ENCODE peak calls at places on chromosomes 6 and 20, in four cellular contexts. I, Q, H and K are unnamed samples.
A peak's percentile ranks its signal among the peaks of the same experiment; 100 is the strongest.

GRCh38 chr6:3782876-3783832 is 31.6 kb upstream of the PXDC1 start:
- DNase-seq in I (no peak), Q (no peak), H (no peak), K (no peak)

GRCh38 chr6:92460133-92460532 is 959.2 kb downstream of the EPHA7 start:
- DNase-seq in I (no peak), Q (no peak), H (no peak), K (no peak)

GRCh38 chr20:37259865-37260264 is 1.7 kb downstream of the GHRH start:
- DNase-seq in I (no peak), Q (no peak), H (no peak), K (no peak)

GRCh38 chr20:48398506-48399449 is 429.0 kb downstream of the PREX1 start:
- DNase-seq in I (peak; percentile 18), Q (no peak), H (no peak), K (no peak)

GRCh38 chr6:37819802-37820712 is 530 bp downstream of the ZFAND3 start:
- DNase-seq in I (peak; percentile 71), Q (no peak), H (peak; percentile 34), K (peak; percentile 38)

GRCh38 chr6:126955621-126956020 is 162.8 kb upstream of the RSPO3 start:
- DNase-seq in I (no peak), Q (no peak), H (no peak), K (no peak)

GRCh38 chr20:4109587-4109986 is 94.2 kb upstream of the RNF24 start:
- DNase-seq in I (no peak), Q (no peak), H (no peak), K (no peak)

GRCh38 chr6:40417031-40417430 is 170.1 kb downstream of the LRFN2 start:
- DNase-seq in I (peak; percentile 23), Q (no peak), H (no peak), K (no peak)

GRCh38 chr20:18983796-18984195 is 170.2 kb downstream of the SCP2D1 start:
- DNase-seq in I (no peak), Q (no peak), H (no peak), K (no peak)

GRCh38 chr6:8279094-8279805 is 156.1 kb downstream of the SLC35B3 start:
- DNase-seq in I (no peak), Q (no peak), H (no peak), K (no peak)

GRCh38 chr20:22830138-22830537 is 205.0 kb upstream of the SSTR4 start:
- DNase-seq in I (no peak), Q (no peak), H (no peak), K (no peak)

GRCh38 chr6:129659590-129660345 is 50.2 kb downstream of the ARHGAP18 start:
- DNase-seq in I (peak; percentile 44), Q (no peak), H (no peak), K (no peak)

GRCh38 chr20:62513991-62514390 is 38.2 kb upstream of the GATA5 start:
- DNase-seq in I (no peak), Q (no peak), H (no peak), K (no peak)

GRCh38 chr6:130933712-130934200 is 106.5 kb downstream of the SMLR1 start:
- DNase-seq in I (no peak), Q (no peak), H (no peak), K (no peak)

GRCh38 chr6:84635081-84635745 is 129.2 kb downstream of the TBX18 start:
- DNase-seq in I (no peak), Q (no peak), H (no peak), K (no peak)

GRCh38 chr20:53510704-53511103 is 82.9 kb downstream of the ZNF217 start:
- DNase-seq in I (no peak), Q (no peak), H (no peak), K (no peak)

GRCh38 chr6:147227770-147228320 is 23.6 kb downstream of the STXBP5 start:
- DNase-seq in I (no peak), Q (no peak), H (no peak), K (no peak)

GRCh38 chr20:10490706-10491105 is 55.6 kb downstream of the SLX4IP start:
- DNase-seq in I (no peak), Q (no peak), H (no peak), K (no peak)

GRCh38 chr6:53582963-53583362 is 38.1 kb upstream of the GCLC start:
- DNase-seq in I (no peak), Q (no peak), H (no peak), K (no peak)

GRCh38 chr20:16069416-16070010 is 503.7 kb downstream of the KIF16B start:
- DNase-seq in I (no peak), Q (no peak), H (no peak), K (peak; percentile 22)

GRCh38 chr6:18204691-18205090 is 49.5 kb downstream of the KDM1B start:
- DNase-seq in I (no peak), Q (no peak), H (no peak), K (no peak)

GRCh38 chr6:166540631-166541331 is 45.7 kb downstream of the RAMACL start:
- DNase-seq in I (peak; percentile 54), Q (no peak), H (peak; percentile 31), K (peak; percentile 85)

GRCh38 chr6:117465691-117466090 is 16.8 kb upstream of the DCBLD1 start:
- DNase-seq in I (no peak), Q (no peak), H (no peak), K (no peak)

GRCh38 chr20:62602550-62602949 is 39.8 kb upstream of the SLCO4A1 start:
- DNase-seq in I (no peak), Q (no peak), H (no peak), K (no peak)

GRCh38 chr6:136550045-136550329 is 235 bp downstream of the MAP7 start:
- DNase-seq in I (no peak), Q (no peak), H (no peak), K (peak; percentile 78)

GRCh38 chr6:71473908-71474307 is 185.3 kb downstream of the OGFRL1 start:
- DNase-seq in I (peak; percentile 35), Q (no peak), H (no peak), K (no peak)

GRCh38 chr6:6825986-6826901 is 237.7 kb downstream of the LY86 start:
- DNase-seq in I (peak; percentile 60), Q (no peak), H (peak; percentile 35), K (peak; percentile 60)

GRCh38 chr6:169252805-169253189 is 849 bp downstream of the THBS2 start:
- DNase-seq in I (no peak), Q (no peak), H (no peak), K (no peak)

GRCh38 chr20:35739294-35740163 is 2.5 kb downstream of the RBM39 start:
- DNase-seq in I (no peak), Q (no peak), H (no peak), K (peak; percentile 20)

GRCh38 chr6:19811397-19812079 is 25.6 kb upstream of the ID4 start:
- DNase-seq in I (no peak), Q (no peak), H (no peak), K (no peak)

GRCh38 chr6:105041880-105042279 is 85.0 kb downstream of the LIN28B start:
- DNase-seq in I (no peak), Q (no peak), H (no peak), K (no peak)

GRCh38 chr20:2745936-2746635 is 53.5 kb downstream of the EBF4 start:
- DNase-seq in I (no peak), Q (no peak), H (no peak), K (no peak)

GRCh38 chr6:69581576-69581975 is 215.2 kb downstream of the LMBRD1 start:
- DNase-seq in I (no peak), Q (no peak), H (no peak), K (no peak)

GRCh38 chr6:98769546-98769945 is 64.8 kb upstream of the POU3F2 start:
- DNase-seq in I (no peak), Q (no peak), H (no peak), K (no peak)

GRCh38 chr6:3026811-3027626 is 27.3 kb downstream of the NQO2 start:
- DNase-seq in I (peak; percentile 16), Q (no peak), H (peak; percentile 59), K (peak; percentile 88)

GRCh38 chr20:24813080-24813479 is 136.0 kb upstream of the CST7 start:
- DNase-seq in I (no peak), Q (peak; percentile 55), H (no peak), K (no peak)

GRCh38 chr6:108227290-108227689 is 33.5 kb downstream of the SNX3 start:
- DNase-seq in I (no peak), Q (no peak), H (no peak), K (no peak)

GRCh38 chr6:149831380-149831820 is 32.8 kb downstream of the LRP11 start:
- DNase-seq in I (no peak), Q (no peak), H (no peak), K (no peak)

DNA sequence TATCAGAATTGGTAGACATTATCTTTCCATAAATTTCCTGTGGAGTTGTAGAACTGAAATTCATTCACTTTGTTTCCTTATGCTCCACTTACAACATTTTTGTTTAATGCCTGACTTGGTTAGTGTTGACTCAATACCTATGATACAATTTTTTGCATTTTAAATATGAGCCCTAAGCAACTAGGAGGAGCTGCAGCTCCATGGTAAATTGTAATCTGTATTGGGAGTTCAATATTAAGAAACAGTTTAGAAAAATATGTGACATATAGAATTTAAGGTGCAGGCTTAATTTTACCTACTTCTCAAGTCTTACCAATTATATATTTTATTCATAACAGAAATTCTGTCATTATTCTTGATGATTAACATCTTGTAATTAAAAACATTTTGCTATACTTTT is 868.3 kb downstream of the EYS start:
- DNase-seq in I (no peak), Q (no peak), H (no peak), K (no peak)
- TF ChIP-seq CTCF in I (no peak), Q (peak; percentile 47), H (no peak), K (no peak)

GRCh38 chr6:42095776-42096541 is 45.6 kb downstream of the TAF8 start:
- DNase-seq in I (no peak), Q (no peak), H (no peak), K (no peak)
- TF ChIP-seq CTCF in I (peak; percentile 4), Q (peak; percentile 47), H (no peak), K (no peak)

GRCh38 chr20:17611540-17612286 is 41.8 kb downstream of the DSTN start:
- DNase-seq in I (no peak), Q (peak; percentile 94), H (no peak), K (peak; percentile 37)
- TF ChIP-seq CTCF in I (peak; percentile 38), Q (peak; percentile 70), H (no peak), K (no peak)

DNA sequence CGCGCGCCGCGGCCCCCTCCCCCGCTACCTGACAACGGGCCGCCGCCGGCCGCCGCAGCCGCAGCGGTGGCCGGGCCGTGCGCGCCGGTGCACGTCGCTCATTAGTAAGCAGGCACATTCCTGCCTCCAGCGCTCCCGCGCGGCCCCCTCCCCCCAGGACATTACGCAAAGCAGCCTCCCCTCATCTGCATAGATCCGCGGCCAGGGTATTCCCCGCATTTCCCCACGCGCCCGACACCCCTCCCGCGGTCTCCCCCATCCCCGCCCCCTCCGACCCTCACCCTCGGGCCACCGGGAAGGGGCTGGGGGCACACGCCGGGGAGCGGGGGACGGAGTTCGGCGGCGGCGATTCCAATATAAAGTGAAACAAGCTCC is at the start of gene HIVEP2:
- DNase-seq in I (peak; percentile 91), Q (peak; percentile 89), H (peak; percentile 79), K (peak; percentile 71)
- TF ChIP-seq CTCF in I (no peak), Q (peak; percentile 31), H (no peak), K (no peak)